ENCODE peak calls at places on chromosomes 16 and 17, in eight cellular contexts. R is bronchial epithelial cell, A is mesothelial cell of epicardium, P is upper lobe of left lung, W is CD14-positive monocyte, E is heart right ventricle, L is neural progenitor cell, K is activated B cell treated with CpG ODN at 0.5 μM for 24 hours. F is an unnamed sample.

GRCh38 chr17:65270932-65271700 is 133.9 kb downstream of the RGS9 start:
- DNase-seq in R (no peak), A (no peak), P (no peak), W (no peak), E (no peak), L (no peak), K (no peak), F (peak)

GRCh38 chr17:82932146-82933005 is 92.6 kb upstream of the ZNF750 start:
- DNase-seq in R (peak), A (no peak), P (peak), W (no peak), E (no peak), L (no peak), K (no peak), F (peak)

GRCh38 chr17:74354123-74354522 is 7.5 kb downstream of the BTBD17 start:
- DNase-seq in R (peak), A (no peak), P (peak), W (peak), E (no peak), L (peak), K (peak), F (no peak)

GRCh38 chr17:64706224-64707076 is 44.3 kb upstream of the SMURF2 start:
- DNase-seq in R (peak), A (no peak), P (no peak), W (no peak), E (no peak), L (no peak), K (no peak), F (no peak)

GRCh38 chr17:64938925-64939474 is 19.7 kb upstream of the LRRC37A3 start:
- DNase-seq in R (no peak), A (no peak), P (peak), W (no peak), E (peak), L (peak), K (peak), F (no peak)

GRCh38 chr16:75309156-75309555 is 57.7 kb upstream of the BCAR1 start:
- DNase-seq in R (no peak), A (no peak), P (no peak), W (no peak), E (no peak), L (peak), K (no peak), F (no peak)

GRCh38 chr17:2222901-2223616 is 80.5 kb downstream of the SMG6 start:
- DNase-seq in R (peak), A (no peak), P (peak), W (no peak), E (peak), L (peak), K (no peak), F (no peak)

GRCh38 chr17:27396941-27397340 is 59.3 kb upstream of the KSR1 start:
- DNase-seq in R (peak), A (no peak), P (peak), W (no peak), E (no peak), L (no peak), K (no peak), F (no peak)

GRCh38 chr17:4710693-4711634 is 532 bp downstream of the ARRB2 start:
- DNase-seq in R (no peak), A (no peak), P (peak), W (peak), E (no peak), L (no peak), K (no peak), F (no peak)

GRCh38 chr16:8374586-8374985 is 215.7 kb downstream of the TMEM114 start:
- DNase-seq in R (no peak), A (no peak), P (no peak), W (no peak), E (no peak), L (no peak), K (no peak), F (no peak)

GRCh38 chr16:8623634-8624033 is 2.1 kb downstream of the METTL22 start:
- DNase-seq in R (peak), A (no peak), P (no peak), W (no peak), E (no peak), L (no peak), K (no peak), F (no peak)

GRCh38 chr16:46746821-46747776 is 1.0 kb downstream of the MYLK3 start:
- DNase-seq in R (no peak), A (no peak), P (no peak), W (no peak), E (peak), L (no peak), K (no peak), F (no peak)

GRCh38 chr17:49565948-49566491 is 9.7 kb upstream of the NXPH3 start:
- DNase-seq in R (peak), A (no peak), P (peak), W (peak), E (peak), L (no peak), K (no peak), F (no peak)

GRCh38 chr17:5069724-5070123 is 8.5 kb upstream of the ZFP3 start:
- DNase-seq in R (no peak), A (no peak), P (no peak), W (no peak), E (no peak), L (no peak), K (no peak), F (no peak)

GRCh38 chr16:1945559-1946391 is 2.8 kb upstream of the MSRB1 start:
- DNase-seq in R (no peak), A (no peak), P (no peak), W (no peak), E (no peak), L (no peak), K (no peak), F (no peak)

GRCh38 chr17:39791296-39791992 is 53.7 kb downstream of the GRB7 start:
- DNase-seq in R (no peak), A (no peak), P (no peak), W (no peak), E (no peak), L (peak), K (no peak), F (no peak)

GRCh38 chr17:81153340-81153803 is 11.9 kb upstream of the PVALEF start:
- DNase-seq in R (no peak), A (no peak), P (peak), W (no peak), E (peak), L (no peak), K (no peak), F (no peak)

GRCh38 chr17:81097943-81098308 is 63.0 kb downstream of the BAIAP2 start:
- DNase-seq in R (peak), A (no peak), P (peak), W (peak), E (peak), L (no peak), K (no peak), F (no peak)

GRCh38 chr16:26111900-26112299 is 420.1 kb downstream of the HS3ST4 start:
- DNase-seq in R (no peak), A (no peak), P (no peak), W (no peak), E (no peak), L (peak), K (no peak), F (no peak)

GRCh38 chr16:11257131-11257938 is 1.3 kb upstream of the SOCS1 start:
- DNase-seq in R (peak), A (no peak), P (peak), W (peak), E (peak), L (peak), K (peak), F (no peak)

GRCh38 chr17:77886387-77886728 is 72.1 kb upstream of the TNRC6C start:
- DNase-seq in R (no peak), A (no peak), P (peak), W (peak), E (no peak), L (no peak), K (no peak), F (no peak)

GRCh38 chr16:456891-457483 is 31.5 kb downstream of the RAB11FIP3 start:
- DNase-seq in R (peak), A (no peak), P (no peak), W (no peak), E (no peak), L (no peak), K (no peak), F (no peak)

GRCh38 chr17:65365209-65365608 is 196.2 kb downstream of the AXIN2 start:
- DNase-seq in R (no peak), A (no peak), P (no peak), W (no peak), E (no peak), L (no peak), K (no peak), F (peak)

DNA sequence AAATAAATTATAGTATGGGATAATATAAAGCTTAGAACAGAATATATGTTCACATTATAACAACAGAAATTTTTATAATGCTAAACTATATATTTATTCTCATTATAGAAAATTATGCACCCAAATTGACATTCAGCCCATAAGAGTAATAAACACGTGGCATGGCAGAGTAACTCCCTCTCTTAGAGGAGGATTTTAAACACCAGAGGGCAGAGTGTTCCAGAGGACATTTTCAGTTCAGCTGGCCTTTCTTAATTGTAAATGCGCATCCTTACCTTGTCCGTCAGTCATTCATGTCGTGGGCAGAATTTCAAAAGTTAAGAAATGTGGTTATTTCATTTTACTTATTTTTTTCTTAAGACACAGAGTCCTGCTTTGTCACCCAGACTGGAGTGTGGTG is 147.1 kb downstream of the TANC2 start:
- DNase-seq in R (no peak), A (no peak), P (no peak), W (no peak), E (no peak), L (peak), K (no peak), F (no peak)
- TF ChIP-seq CTCF in R (no peak), A (no peak), P (no peak), W (peak), E (no peak), L (peak), K (no peak), F (peak)

DNA sequence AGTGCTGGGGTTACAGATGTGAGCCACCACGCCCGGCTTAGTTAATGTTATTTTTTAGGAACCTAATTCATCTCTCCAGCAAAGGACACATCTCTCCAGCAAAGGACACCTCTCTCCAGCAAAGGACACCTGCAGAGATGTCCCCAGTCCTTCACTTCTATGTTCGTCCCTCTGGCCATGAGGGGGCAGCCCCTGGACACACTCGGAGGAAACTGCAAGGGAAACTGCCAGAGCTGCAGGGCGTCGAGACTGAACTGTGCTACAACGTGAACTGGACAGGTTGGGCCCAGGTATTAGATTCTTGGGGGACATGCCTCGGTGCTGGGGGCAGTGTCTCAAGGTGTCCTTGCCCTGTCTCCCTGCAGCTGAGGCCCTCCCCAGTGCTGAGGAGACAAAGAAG is 4.7 kb downstream of the PFAS start:
- DNase-seq in R (peak), A (no peak), P (peak), W (no peak), E (peak), L (peak), K (no peak), F (no peak)
- TF ChIP-seq CTCF in R (peak), A (no peak), P (no peak), W (no peak), E (peak), L (peak), K (no peak), F (peak)

GRCh38 chr17:34199932-34200534 is 55.1 kb upstream of the CCL2 start:
- DNase-seq in R (peak), A (peak), P (peak), W (peak), E (peak), L (peak), K (peak), F (peak)

GRCh38 chr17:34199449-34199848 is 55.6 kb upstream of the CCL2 start:
- DNase-seq in R (no peak), A (no peak), P (no peak), W (no peak), E (no peak), L (no peak), K (no peak), F (no peak)

GRCh38 chr17:34201225-34201624 is 53.9 kb upstream of the CCL2 start:
- DNase-seq in R (no peak), A (no peak), P (no peak), W (peak), E (no peak), L (no peak), K (no peak), F (no peak)

GRCh38 chr17:34203018-34203646 is 52.0 kb upstream of the CCL2 start:
- DNase-seq in R (no peak), A (no peak), P (no peak), W (no peak), E (no peak), L (no peak), K (no peak), F (no peak)

DNA sequence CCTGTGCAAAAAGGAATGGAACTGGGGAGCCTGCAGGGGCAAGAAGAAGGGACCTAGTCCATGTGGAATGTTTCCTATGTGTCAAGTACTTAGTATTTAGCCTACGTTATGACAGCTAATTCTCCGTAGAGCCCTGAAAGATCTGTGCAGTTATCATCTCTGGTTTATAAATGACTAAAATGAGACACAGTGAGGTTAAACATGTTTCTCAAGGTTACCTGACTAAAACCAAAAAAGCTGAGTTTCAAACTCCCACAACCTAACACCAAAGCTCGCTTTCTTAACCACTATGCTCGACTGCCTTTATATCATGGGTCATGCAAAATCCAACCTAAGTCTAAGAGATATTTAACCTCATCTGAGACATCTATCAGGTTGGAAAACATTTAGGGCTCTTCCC is 53.3 kb upstream of the CCL2 start:
- DNase-seq in R (no peak), A (no peak), P (no peak), W (no peak), E (no peak), L (no peak), K (no peak), F (no peak)
- TF ChIP-seq CTCF in R (no peak), A (no peak), P (no peak), W (no peak), E (no peak), L (no peak), K (no peak), F (no peak)

GRCh38 chr16:49556252-49557069 is 182.9 kb downstream of the C16orf78 start:
- DNase-seq in R (peak), A (no peak), P (no peak), W (no peak), E (no peak), L (peak), K (no peak), F (no peak)
- TF ChIP-seq CTCF in R (peak), A (peak), P (no peak), W (no peak), E (peak), L (peak), K (no peak), F (peak)

GRCh38 chr17:17888821-17889220 is 52.0 kb upstream of the SREBF1 start:
- DNase-seq in R (no peak), A (no peak), P (no peak), W (no peak), E (no peak), L (peak), K (no peak), F (no peak)
- TF ChIP-seq CTCF in R (peak), A (no peak), P (no peak), W (no peak), E (no peak), L (peak), K (no peak), F (peak)

DNA sequence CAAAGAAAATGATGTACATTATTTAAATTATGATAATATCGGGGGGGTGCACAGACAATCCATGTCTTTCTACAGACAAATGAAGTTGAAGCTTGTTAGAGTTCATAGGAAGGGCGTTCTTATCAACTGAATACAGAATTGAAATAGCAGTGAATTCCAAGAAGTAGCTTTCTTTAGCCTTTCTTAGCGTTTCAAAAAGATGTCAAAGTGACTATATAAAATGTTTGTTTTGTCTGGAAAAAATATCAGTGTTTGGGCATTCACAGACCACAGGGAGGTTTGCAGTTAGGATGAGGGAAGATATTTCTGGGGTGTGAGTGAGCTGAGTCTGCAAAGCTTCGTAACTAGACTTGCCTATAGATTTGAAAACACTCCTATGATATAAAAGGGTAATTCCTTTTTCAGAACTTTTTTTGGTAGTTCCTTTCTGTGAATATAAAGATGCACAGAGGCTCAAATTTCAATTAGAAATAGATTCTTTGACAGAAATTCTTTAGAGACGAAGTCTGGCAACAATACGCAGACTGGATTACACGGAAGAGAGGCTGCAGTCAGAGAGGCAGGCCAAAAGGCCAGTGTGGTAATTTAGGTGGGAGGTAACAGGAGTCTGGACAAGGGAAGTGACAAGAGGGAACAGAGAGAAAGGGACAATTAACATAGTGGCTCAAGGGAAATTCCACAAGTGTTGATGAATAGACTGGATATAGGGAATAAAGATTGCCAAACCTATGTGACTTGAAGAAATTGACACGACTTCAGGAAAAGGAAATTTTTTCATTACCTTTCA is 54.8 kb downstream of the STX8 start:
- DNase-seq in R (no peak), A (no peak), P (no peak), W (no peak), E (no peak), L (peak), K (no peak), F (no peak)
- TF ChIP-seq CTCF in R (no peak), A (no peak), P (no peak), W (no peak), E (no peak), L (no peak), K (no peak), F (no peak)

GRCh38 chr17:35541434-35541833 is 4.0 kb upstream of the SLFN12L start:
- DNase-seq in R (no peak), A (no peak), P (no peak), W (no peak), E (no peak), L (no peak), K (no peak), F (no peak)

GRCh38 chr17:35540589-35541404 is 3.3 kb upstream of the SLFN12L start:
- DNase-seq in R (peak), A (no peak), P (peak), W (peak), E (peak), L (no peak), K (peak), F (no peak)

GRCh38 chr17:35536664-35537160 is 766 bp downstream of the SLFN12L start:
- DNase-seq in R (no peak), A (no peak), P (no peak), W (no peak), E (no peak), L (no peak), K (no peak), F (no peak)

GRCh38 chr17:35537569-35538209 is at the start of gene SLFN12L:
- DNase-seq in R (no peak), A (no peak), P (no peak), W (no peak), E (no peak), L (no peak), K (no peak), F (no peak)

DNA sequence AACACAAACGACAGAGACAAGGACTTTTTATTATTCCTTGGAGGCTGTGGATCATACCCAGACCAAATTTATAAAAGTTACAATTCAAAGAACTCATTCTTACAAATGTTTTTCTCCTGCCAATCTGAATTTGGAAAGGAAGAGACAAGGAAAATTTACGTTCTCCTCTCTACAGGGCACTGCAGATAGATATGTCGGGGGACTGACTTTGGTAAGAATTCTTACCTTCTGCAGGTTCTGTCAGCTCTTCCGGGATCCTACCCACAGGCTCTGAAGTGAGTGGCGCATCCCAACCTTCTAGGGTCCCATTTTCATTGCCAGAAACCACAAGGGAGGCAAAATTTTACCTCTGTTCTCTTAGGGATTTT is 2.2 kb upstream of the SLFN12L start:
- DNase-seq in R (no peak), A (no peak), P (no peak), W (no peak), E (no peak), L (no peak), K (no peak), F (no peak)
- TF ChIP-seq CTCF in R (no peak), A (peak), P (peak), W (peak), E (no peak), L (no peak), K (no peak), F (peak)

GRCh38 chr16:54165174-54165911 is 121.2 kb downstream of the IRX3 start:
- DNase-seq in R (no peak), A (no peak), P (no peak), W (no peak), E (no peak), L (no peak), K (no peak), F (no peak)

GRCh38 chr16:54169112-54169511 is 117.5 kb downstream of the IRX3 start:
- DNase-seq in R (no peak), A (no peak), P (no peak), W (no peak), E (no peak), L (no peak), K (no peak), F (no peak)

GRCh38 chr16:54164789-54165173 is 121.8 kb downstream of the IRX3 start:
- DNase-seq in R (no peak), A (no peak), P (no peak), W (no peak), E (no peak), L (no peak), K (no peak), F (no peak)

GRCh38 chr16:54165912-54166265 is 120.7 kb downstream of the IRX3 start:
- DNase-seq in R (no peak), A (no peak), P (no peak), W (no peak), E (no peak), L (no peak), K (no peak), F (no peak)

DNA sequence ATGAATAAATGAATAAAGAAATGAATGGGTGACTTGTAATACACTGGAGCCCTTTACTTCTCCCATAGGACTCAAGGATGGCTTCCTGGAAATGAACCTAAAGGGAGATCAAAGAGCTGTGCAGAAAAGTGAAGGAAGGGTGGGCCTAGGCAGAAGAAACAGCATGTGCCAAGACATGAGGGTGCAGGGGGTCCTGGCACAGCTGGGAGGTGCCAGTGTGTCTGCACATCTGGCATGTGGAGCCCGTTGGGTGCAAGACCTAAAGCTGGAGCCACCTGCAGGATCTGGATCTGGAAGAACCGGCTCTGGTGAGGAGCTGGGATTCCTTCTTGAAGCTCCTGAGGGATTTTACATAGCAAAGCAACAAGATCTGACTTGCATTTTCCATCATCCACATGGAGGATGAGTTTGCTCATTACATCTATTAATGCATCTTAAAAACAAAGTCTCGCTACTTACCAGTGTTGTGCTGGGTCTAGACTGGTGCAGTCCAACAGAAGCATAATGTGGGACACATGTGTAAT is 120.2 kb downstream of the IRX3 start:
- DNase-seq in R (peak), A (no peak), P (no peak), W (no peak), E (no peak), L (no peak), K (no peak), F (no peak)
- TF ChIP-seq CTCF in R (no peak), A (no peak), P (no peak), W (no peak), E (no peak), L (no peak), K (no peak), F (no peak)